ENCODE peak calls at places on chromosomes 6 and 20, in nine cellular contexts. F is nephron progenitor cell, T is endothelial cell, Y is GM13977, C is HFFc6, G is choroid plexus epithelial cell, R is Calu3, L is neural crest cell, M is left ventricle myocardium inferior. A is an unnamed sample.
A peak's percentile ranks its signal among the peaks of the same experiment; 100 is the strongest.

GRCh38 chr6:54085526-54085925 is 25.7 kb upstream of the MLIP start:
- DNase-seq in R (no peak), T (no peak), G (peak; percentile 94), Y (no peak), F (no peak), M (no peak), C (peak; percentile 35), L (no peak), A (no peak)

GRCh38 chr6:106612956-106613516 is 16.3 kb downstream of the RTN4IP1 start:
- DNase-seq in C (no peak), T (no peak), Y (no peak), F (no peak), L (no peak), G (no peak), R (no peak), M (no peak), A (no peak)

GRCh38 chr20:15578059-15578458 is 995.2 kb downstream of the KIF16B start:
- DNase-seq in C (no peak), F (no peak), R (no peak), M (no peak), G (no peak), T (no peak), L (no peak), Y (no peak), A (no peak)

GRCh38 chr6:16657768-16658167 is 103.5 kb downstream of the ATXN1 start:
- DNase-seq in G (no peak), C (no peak), L (no peak), T (no peak), M (no peak), Y (peak; percentile 35), F (no peak), R (no peak), A (no peak)

GRCh38 chr20:4443016-4443415 is 278.7 kb upstream of the PRND start:
- DNase-seq in R (no peak), C (no peak), G (no peak), F (no peak), T (no peak), L (no peak), Y (no peak), M (no peak), A (no peak)

GRCh38 chr6:132259070-132259469 is 142.2 kb downstream of the MOXD1 start:
- DNase-seq in G (peak; percentile 76), R (peak; percentile 19), Y (no peak), T (no peak), F (no peak), M (no peak), C (peak; percentile 29), L (no peak), A (no peak)

GRCh38 chr6:164741938-164742451 is 567.4 kb downstream of the C6orf118 start:
- DNase-seq in Y (no peak), R (no peak), G (no peak), L (no peak), C (no peak), M (no peak), F (no peak), T (no peak), A (no peak)

GRCh38 chr6:45955597-45955996 is 60.1 kb downstream of the CLIC5 start:
- DNase-seq in C (no peak), T (no peak), G (no peak), Y (no peak), L (no peak), M (no peak), F (no peak), R (no peak), A (no peak)

GRCh38 chr6:31795616-31796298 is at the start of gene VARS1:
- DNase-seq in L (peak; percentile 86), Y (peak; percentile 98), R (peak; percentile 99), M (peak; percentile 94), F (peak; percentile 90), G (peak; percentile 91), T (peak; percentile 82), C (peak; percentile 85), A (peak; percentile 84)

GRCh38 chr6:4157506-4157905 is 22.1 kb upstream of the ECI2 start:
- DNase-seq in L (no peak), Y (no peak), M (no peak), F (no peak), G (no peak), C (no peak), R (no peak), T (no peak), A (no peak)

GRCh38 chr6:145886228-145886956 is 71.8 kb upstream of the FBXO30 start:
- DNase-seq in L (no peak), M (no peak), R (no peak), T (no peak), C (peak; percentile 74), G (peak; percentile 75), Y (no peak), F (no peak), A (no peak)

GRCh38 chr20:59042796-59043621 is 423 bp upstream of the PRELID3B start:
- DNase-seq in T (peak; percentile 96), Y (peak; percentile 99), R (peak; percentile 99), C (peak; percentile 76), M (peak; percentile 93), G (peak; percentile 92), F (peak; percentile 90), L (peak; percentile 87), A (peak; percentile 88)

GRCh38 chr20:38523697-38524096 is 51.1 kb downstream of the RALGAPB start:
- DNase-seq in G (peak; percentile 56), F (no peak), L (no peak), T (no peak), C (peak; percentile 57), M (no peak), Y (no peak), R (no peak), A (no peak)

GRCh38 chr6:115629415-115629814 is 431.3 kb downstream of the FRK start:
- DNase-seq in F (no peak), T (no peak), C (no peak), L (no peak), M (no peak), Y (no peak), G (no peak), R (no peak), A (no peak)

GRCh38 chr6:88168362-88168761 is 2.2 kb upstream of the CNR1 start:
- DNase-seq in C (no peak), Y (no peak), R (peak; percentile 7), M (no peak), L (no peak), T (no peak), G (no peak), F (no peak), A (no peak)
- TF ChIP-seq CTCF in C (no peak), Y (peak; percentile 27), R (no peak), M (no peak), L (no peak), T (no peak), G (no peak), F (no peak), A (no peak)

DNA sequence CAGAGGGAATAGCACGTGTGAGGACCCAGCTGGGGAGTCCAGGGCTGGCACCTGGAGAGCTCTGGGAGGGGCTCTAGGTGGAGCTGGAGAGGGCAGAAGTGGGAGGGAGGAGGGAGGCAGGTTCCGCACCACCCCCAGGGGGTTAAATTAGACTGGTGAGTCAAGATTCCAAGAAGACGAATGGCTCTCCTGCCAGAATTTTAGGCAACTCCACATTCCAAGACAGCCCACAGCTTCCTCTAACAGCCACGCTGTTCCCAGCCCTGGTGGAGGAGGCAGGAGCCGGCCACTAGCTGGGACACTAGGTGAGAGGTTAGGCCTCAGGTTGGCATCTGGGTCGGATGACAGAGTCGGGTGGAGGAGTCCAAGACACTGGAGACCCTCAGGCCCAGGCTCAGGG is 60.2 kb downstream of the TFAP2C start:
- DNase-seq in M (no peak), Y (no peak), C (peak; percentile 36), L (no peak), G (peak; percentile 47), R (no peak), T (no peak), F (peak; percentile 13), A (no peak)
- TF ChIP-seq CTCF in M (no peak), Y (no peak), C (no peak), L (no peak), G (no peak), R (no peak), T (no peak), F (no peak), A (no peak)

GRCh38 chr20:63622096-63622495 is 4.8 kb downstream of the GMEB2 start:
- DNase-seq in M (no peak), C (no peak), Y (no peak), T (no peak), L (no peak), G (peak; percentile 50), F (no peak), R (no peak), A (no peak)

GRCh38 chr20:63622732-63623131 is 4.2 kb downstream of the GMEB2 start:
- DNase-seq in G (no peak), R (no peak), T (no peak), F (no peak), M (no peak), L (no peak), C (no peak), Y (no peak), A (no peak)

GRCh38 chr20:63625771-63626423 is 1.0 kb downstream of the GMEB2 start:
- DNase-seq in L (no peak), T (peak; percentile 26), M (peak; percentile 31), F (no peak), Y (peak; percentile 77), C (no peak), R (peak; percentile 35), G (peak; percentile 46), A (no peak)

GRCh38 chr20:63626424-63627128 is at the start of gene GMEB2:
- DNase-seq in F (peak; percentile 96), R (peak; percentile 83), T (peak; percentile 68), G (peak; percentile 69), C (no peak), M (peak; percentile 81), L (no peak), Y (peak; percentile 93), A (no peak)

GRCh38 chr20:63624486-63624885 is 2.4 kb downstream of the GMEB2 start:
- DNase-seq in R (no peak), Y (no peak), G (peak; percentile 86), L (no peak), C (no peak), F (no peak), T (no peak), M (no peak), A (no peak)
- TF ChIP-seq CTCF in R (no peak), Y (no peak), G (peak; percentile 47), L (no peak), C (no peak), F (no peak), T (no peak), M (no peak), A (no peak)

DNA sequence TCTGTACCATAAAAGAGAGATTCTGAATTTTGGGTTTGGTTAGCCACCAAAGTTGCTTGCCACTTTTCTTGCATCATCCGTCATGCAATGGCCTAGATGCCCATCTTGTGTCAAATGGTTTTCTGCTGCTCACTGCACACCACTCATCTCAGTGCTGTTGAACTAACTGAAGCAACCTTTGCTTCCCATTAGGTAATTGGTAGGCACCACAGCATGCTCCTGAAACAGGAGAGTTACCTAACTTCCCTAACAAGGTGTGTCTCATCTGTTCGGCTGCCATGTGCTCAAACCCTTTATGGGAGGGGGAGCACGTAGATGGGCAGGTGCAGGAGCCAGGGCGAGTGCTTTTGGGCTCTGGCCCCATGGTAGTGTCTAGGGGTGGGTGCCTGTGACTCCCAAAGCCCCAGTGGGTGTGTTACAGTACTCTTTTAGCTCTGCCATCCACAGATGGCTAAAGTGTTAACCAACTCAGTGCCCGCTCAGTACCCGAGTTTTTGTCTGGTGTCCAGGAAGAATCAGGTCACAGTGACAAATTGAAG is 147.4 kb upstream of the SPACA1 start:
- DNase-seq in Y (no peak), M (no peak), F (no peak), R (no peak), T (no peak), L (no peak), G (no peak), C (no peak), A (no peak)
- TF ChIP-seq CTCF in Y (no peak), M (no peak), F (no peak), R (no peak), T (no peak), L (no peak), G (no peak), C (no peak), A (no peak)

GRCh38 chr6:41182069-41183034 is 18.6 kb downstream of the TREML2 start:
- DNase-seq in T (peak; percentile 54), C (peak; percentile 66), Y (peak; percentile 70), M (no peak), G (peak; percentile 77), F (peak; percentile 23), R (peak; percentile 62), L (peak; percentile 22), A (no peak)
- TF ChIP-seq CTCF in T (peak; percentile 61), C (peak; percentile 78), Y (peak; percentile 64), M (peak; percentile 57), G (peak; percentile 78), F (peak; percentile 50), R (peak; percentile 51), L (peak; percentile 68), A (peak; percentile 70)